ENCODE peak calls at places on chromosome 6, in nine cellular contexts. X is IMR-90, G is A549, R is heart right ventricle, W is endothelial cell of umbilical vein, Y is fibroblast of villous mesenchyme, S is Calu3, C is BJ, A is A673. T is an unnamed sample.

GRCh38 chr6:3608159-3608558 is 143.4 kb downstream of the PXDC1 start:
- DNase-seq in X (no peak), G (no peak), R (no peak), W (no peak), Y (no peak), S (no peak), C (no peak), A (no peak), T (no peak)

GRCh38 chr6:318265-318890 is 26.1 kb downstream of the DUSP22 start:
- DNase-seq in X (no peak), G (no peak), R (no peak), W (no peak), Y (no peak), S (no peak), C (no peak), A (no peak), T (no peak)

GRCh38 chr6:20110478-20110877 is 101.8 kb downstream of the MBOAT1 start:
- DNase-seq in X (no peak), G (no peak), R (no peak), W (no peak), Y (no peak), S (no peak), C (no peak), A (no peak), T (no peak)

GRCh38 chr6:33490198-33490597 is 35.8 kb downstream of the ZBTB9 start:
- DNase-seq in X (no peak), G (peak; percentile 22), R (no peak), W (no peak), Y (no peak), S (peak; percentile 30), C (no peak), A (no peak), T (no peak)

GRCh38 chr6:167658106-167658505 is 168.6 kb upstream of the AFDN start:
- DNase-seq in X (no peak), G (no peak), R (no peak), W (no peak), Y (no peak), S (no peak), C (no peak), A (no peak), T (no peak)

GRCh38 chr6:38259736-38260135 is 380.0 kb downstream of the BTBD9 start:
- DNase-seq in X (peak; percentile 87), G (no peak), R (no peak), W (peak; percentile 72), Y (peak; percentile 34), S (no peak), C (peak; percentile 51), A (peak; percentile 59), T (no peak)

GRCh38 chr6:151592449-151593169 is 98.8 kb downstream of the CCDC170 start:
- DNase-seq in X (no peak), G (no peak), R (no peak), W (no peak), Y (no peak), S (no peak), C (no peak), A (no peak), T (no peak)

GRCh38 chr6:1257778-1258177 is 54.1 kb upstream of the FOXQ1 start:
- DNase-seq in X (no peak), G (no peak), R (no peak), W (no peak), Y (no peak), S (no peak), C (no peak), A (no peak), T (no peak)

GRCh38 chr6:32168807-32169206 is 4.4 kb downstream of the EGFL8 start:
- DNase-seq in X (peak; percentile 12), G (no peak), R (no peak), W (no peak), Y (no peak), S (no peak), C (no peak), A (no peak), T (no peak)

GRCh38 chr6:148272597-148272996 is 70.0 kb upstream of the SASH1 start:
- DNase-seq in X (no peak), G (no peak), R (no peak), W (no peak), Y (no peak), S (no peak), C (no peak), A (no peak), T (no peak)

GRCh38 chr6:34237316-34237721 is 646 bp downstream of the HMGA1 start:
- DNase-seq in X (no peak), G (no peak), R (no peak), W (no peak), Y (no peak), S (no peak), C (no peak), A (peak; percentile 39), T (no peak)

DNA sequence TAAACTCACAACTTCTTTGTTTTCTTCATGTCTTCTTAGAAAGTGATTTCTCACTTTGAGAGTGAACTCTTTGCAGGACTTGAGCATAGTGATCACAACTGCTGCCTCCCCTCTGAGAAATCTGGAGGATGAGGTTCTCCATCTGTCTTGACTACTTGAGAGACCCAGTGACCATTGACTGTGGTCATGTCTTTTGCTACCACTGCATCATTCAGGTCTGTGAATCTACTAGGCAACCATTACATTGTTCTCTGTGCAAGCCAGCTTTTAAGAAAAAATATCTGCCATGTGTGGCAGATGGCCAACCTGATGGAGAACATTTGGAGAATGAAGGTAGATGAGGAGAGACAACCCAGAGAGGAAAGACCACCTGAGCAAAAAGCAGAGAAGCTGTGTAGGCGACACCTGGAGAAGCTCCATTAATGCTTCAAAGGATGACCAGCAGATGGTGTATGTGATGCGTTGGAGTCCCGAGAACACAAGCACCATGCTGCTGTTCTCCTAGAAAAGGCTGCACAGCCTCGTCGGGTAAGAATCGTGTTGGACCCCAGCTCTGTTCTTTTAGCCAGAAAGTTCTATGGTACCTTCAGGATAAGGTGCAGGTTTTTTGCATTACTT is 25.1 kb upstream of the TRIM26 start:
- DNase-seq in X (peak; percentile 31), G (peak; percentile 50), R (no peak), W (no peak), Y (peak; percentile 32), S (peak; percentile 49), C (no peak), A (peak; percentile 22), T (no peak)
- TF ChIP-seq CTCF in X (peak; percentile 40), G (peak; percentile 52), R (peak; percentile 39), W (peak; percentile 34), Y (peak; percentile 48), S (peak; percentile 29), C (peak; percentile 48), A (peak; percentile 50), T (peak; percentile 20)

GRCh38 chr6:136527831-136528230 is 22.4 kb downstream of the MAP7 start:
- DNase-seq in X (no peak), G (peak; percentile 60), R (no peak), W (no peak), Y (no peak), S (no peak), C (peak; percentile 0), A (no peak), T (no peak)

GRCh38 chr6:136526937-136527336 is 23.3 kb downstream of the MAP7 start:
- DNase-seq in X (no peak), G (no peak), R (no peak), W (no peak), Y (no peak), S (no peak), C (no peak), A (no peak), T (no peak)

GRCh38 chr6:136524936-136525413 is 25.2 kb downstream of the MAP7 start:
- DNase-seq in X (no peak), G (peak; percentile 54), R (no peak), W (no peak), Y (no peak), S (no peak), C (no peak), A (no peak), T (no peak)

GRCh38 chr6:136525586-136526195 is 24.5 kb downstream of the MAP7 start:
- DNase-seq in X (no peak), G (peak; percentile 64), R (no peak), W (no peak), Y (no peak), S (no peak), C (no peak), A (no peak), T (no peak)

GRCh38 chr6:136526196-136526930 is 23.9 kb downstream of the MAP7 start:
- DNase-seq in X (peak; percentile 63), G (peak; percentile 82), R (peak; percentile 17), W (peak; percentile 29), Y (peak; percentile 54), S (no peak), C (no peak), A (peak; percentile 35), T (peak; percentile 19)
- TF ChIP-seq CTCF in X (peak; percentile 39), G (peak; percentile 12), R (peak; percentile 38), W (peak; percentile 25), Y (peak; percentile 51), S (no peak), C (peak; percentile 59), A (no peak), T (peak; percentile 41)

GRCh38 chr6:165776699-165777098 is 113.7 kb upstream of the PDE10A start:
- DNase-seq in X (no peak), G (no peak), R (no peak), W (no peak), Y (no peak), S (no peak), C (no peak), A (no peak), T (no peak)

GRCh38 chr6:165774903-165775608 is 112.0 kb upstream of the PDE10A start:
- DNase-seq in X (no peak), G (no peak), R (peak; percentile 86), W (peak; percentile 99), Y (no peak), S (peak; percentile 23), C (no peak), A (no peak), T (no peak)

GRCh38 chr6:165782812-165783211 is 119.8 kb upstream of the PDE10A start:
- DNase-seq in X (peak; percentile 14), G (no peak), R (no peak), W (no peak), Y (no peak), S (no peak), C (no peak), A (no peak), T (no peak)

GRCh38 chr6:165782124-165782523 is 119.1 kb upstream of the PDE10A start:
- DNase-seq in X (no peak), G (no peak), R (no peak), W (no peak), Y (no peak), S (no peak), C (no peak), A (no peak), T (no peak)

DNA sequence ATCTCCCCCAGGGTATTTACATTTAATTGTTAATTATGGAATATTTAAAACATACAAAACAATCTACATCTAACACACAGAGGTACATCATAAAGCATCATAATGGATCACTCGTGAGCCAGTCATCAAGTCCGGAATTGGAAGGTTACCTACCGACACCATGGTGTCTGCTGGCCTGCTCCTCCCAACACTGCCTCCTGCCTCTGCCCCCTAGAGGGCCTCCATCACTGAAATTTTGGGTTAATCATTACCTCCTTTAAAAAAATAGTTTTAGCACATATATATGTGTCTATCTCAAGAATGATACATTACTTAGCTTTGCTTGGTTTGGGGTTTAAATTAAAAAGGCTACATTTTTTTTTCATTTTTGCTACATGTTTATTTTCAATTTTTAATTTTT is 114.6 kb upstream of the PDE10A start:
- DNase-seq in X (no peak), G (no peak), R (no peak), W (no peak), Y (no peak), S (no peak), C (no peak), A (no peak), T (no peak)
- TF ChIP-seq CTCF in X (no peak), G (no peak), R (no peak), W (no peak), Y (no peak), S (no peak), C (no peak), A (peak; percentile 17), T (no peak)

GRCh38 chr6:27761391-27761790 is 150.8 kb downstream of the OR2B2 start:
- DNase-seq in X (no peak), G (no peak), R (no peak), W (no peak), Y (no peak), S (no peak), C (no peak), A (no peak), T (no peak)
- TF ChIP-seq CTCF in X (no peak), G (no peak), R (no peak), W (no peak), Y (no peak), S (no peak), C (no peak), A (no peak), T (no peak)

T was measured in progenitor cell of endocrine pancreas.